ENCODE peak calls at places on chromosomes 16 and 17, in five cellular contexts. G, Z, T, D and L are unnamed samples.

GRCh38 chr16:27759947-27760844 is 210.3 kb downstream of the KATNIP start:
- DNase-seq in G (peak; percentile 47), Z (no peak), T (no peak), D (no peak), L (no peak)

GRCh38 chr17:77822302-77823030 is 136.0 kb upstream of the TNRC6C start:
- DNase-seq in G (no peak), Z (no peak), T (no peak), D (no peak), L (no peak)

GRCh38 chr17:62791235-62792121 is 16.6 kb downstream of the MARCHF10 start:
- DNase-seq in G (no peak), Z (no peak), T (no peak), D (no peak), L (peak; percentile 83)

GRCh38 chr16:73000020-73000906 is 47.7 kb downstream of the ZFHX3 start:
- DNase-seq in G (no peak), Z (no peak), T (no peak), D (peak; percentile 91), L (no peak)

GRCh38 chr16:81996664-81997529 is 14.4 kb downstream of the SDR42E1 start:
- DNase-seq in G (peak; percentile 41), Z (peak; percentile 73), T (no peak), D (peak; percentile 52), L (no peak)

GRCh38 chr17:4715071-4715749 is 4.8 kb downstream of the ARRB2 start:
- DNase-seq in G (no peak), Z (no peak), T (no peak), D (no peak), L (no peak)

GRCh38 chr17:14301761-14302401 is 1.0 kb downstream of the HS3ST3B1 start:
- DNase-seq in G (no peak), Z (no peak), T (peak; percentile 48), D (no peak), L (no peak)

GRCh38 chr17:364766-365165 is 12.2 kb upstream of the RPH3AL start:
- DNase-seq in G (no peak), Z (no peak), T (no peak), D (no peak), L (no peak)

GRCh38 chr16:56606688-56607618 is 1.4 kb upstream of the MT2A start:
- DNase-seq in G (no peak), Z (peak; percentile 40), T (peak; percentile 62), D (peak; percentile 97), L (no peak)

GRCh38 chr17:80795737-80796136 is 195.9 kb upstream of the CHMP6 start:
- DNase-seq in G (no peak), Z (no peak), T (no peak), D (no peak), L (no peak)

GRCh38 chr17:68961204-68961893 is 6.2 kb upstream of the ABCA8 start:
- DNase-seq in G (no peak), Z (no peak), T (no peak), D (no peak), L (no peak)

GRCh38 chr17:82486186-82487084 is 27.9 kb downstream of the NARF start:
- DNase-seq in G (no peak), Z (no peak), T (no peak), D (no peak), L (no peak)

GRCh38 chr17:2683912-2684311 is 27.7 kb downstream of the CLUH start:
- DNase-seq in G (no peak), Z (no peak), T (no peak), D (no peak), L (no peak)

GRCh38 chr17:1087381-1088241 is 90.7 kb downstream of the TIMM22 start:
- DNase-seq in G (peak; percentile 74), Z (peak; percentile 87), T (peak; percentile 91), D (no peak), L (no peak)

GRCh38 chr17:76000755-76001521 is at the start of gene CDK3:
- DNase-seq in G (no peak), Z (no peak), T (no peak), D (no peak), L (no peak)

GRCh38 chr17:60534010-60534555 is 8.0 kb upstream of the APPBP2 start:
- DNase-seq in G (no peak), Z (no peak), T (no peak), D (no peak), L (no peak)

GRCh38 chr17:51372345-51373004 is 112.1 kb downstream of the UTP18 start:
- DNase-seq in G (peak; percentile 88), Z (peak; percentile 79), T (no peak), D (peak; percentile 72), L (no peak)

GRCh38 chr16:72876221-72876620 is 171.7 kb downstream of the ZFHX3 start:
- DNase-seq in G (no peak), Z (no peak), T (peak; percentile 32), D (no peak), L (no peak)

GRCh38 chr17:5532581-5532980 is 46.2 kb downstream of the MIS12 start:
- DNase-seq in G (no peak), Z (no peak), T (no peak), D (no peak), L (no peak)

GRCh38 chr16:75402174-75402820 is 31.0 kb downstream of the CFDP1 start:
- DNase-seq in G (no peak), Z (no peak), T (no peak), D (no peak), L (no peak)
- TF ChIP-seq POLR2AphosphoS5 in G (no peak), Z (no peak), T (peak; percentile 23), D (no peak), L (no peak)

GRCh38 chr16:79651363-79651762 is 50.8 kb upstream of the MAF start:
- DNase-seq in G (no peak), Z (no peak), T (peak; percentile 59), D (no peak), L (no peak)
- TF ChIP-seq POLR2AphosphoS5 in G (no peak), Z (no peak), T (no peak), D (no peak), L (no peak)

DNA sequence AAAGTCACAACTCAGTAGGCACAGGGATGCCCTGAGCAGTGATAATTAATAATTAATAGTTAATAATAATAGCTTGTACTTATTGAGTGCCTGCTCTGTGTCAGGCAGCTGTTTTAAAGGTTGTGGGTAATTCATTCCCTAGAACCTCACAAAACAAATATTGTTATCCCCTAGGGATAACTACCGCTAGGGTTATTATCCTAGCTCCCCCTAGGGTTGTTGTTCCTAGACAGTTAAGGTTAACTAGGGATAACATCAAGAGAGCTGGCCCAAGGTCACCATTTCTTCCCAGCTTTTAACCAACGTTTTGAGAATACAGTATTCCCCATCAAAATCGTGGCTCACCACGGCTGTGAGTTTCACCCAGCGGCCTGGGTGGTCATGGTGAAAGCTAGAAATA is 180.1 kb downstream of the PRKCB start:
- DNase-seq in G (no peak), Z (peak; percentile 15), T (no peak), D (no peak), L (no peak)
- TF ChIP-seq POLR2AphosphoS5 in G (no peak), Z (no peak), T (no peak), D (no peak), L (no peak)

DNA sequence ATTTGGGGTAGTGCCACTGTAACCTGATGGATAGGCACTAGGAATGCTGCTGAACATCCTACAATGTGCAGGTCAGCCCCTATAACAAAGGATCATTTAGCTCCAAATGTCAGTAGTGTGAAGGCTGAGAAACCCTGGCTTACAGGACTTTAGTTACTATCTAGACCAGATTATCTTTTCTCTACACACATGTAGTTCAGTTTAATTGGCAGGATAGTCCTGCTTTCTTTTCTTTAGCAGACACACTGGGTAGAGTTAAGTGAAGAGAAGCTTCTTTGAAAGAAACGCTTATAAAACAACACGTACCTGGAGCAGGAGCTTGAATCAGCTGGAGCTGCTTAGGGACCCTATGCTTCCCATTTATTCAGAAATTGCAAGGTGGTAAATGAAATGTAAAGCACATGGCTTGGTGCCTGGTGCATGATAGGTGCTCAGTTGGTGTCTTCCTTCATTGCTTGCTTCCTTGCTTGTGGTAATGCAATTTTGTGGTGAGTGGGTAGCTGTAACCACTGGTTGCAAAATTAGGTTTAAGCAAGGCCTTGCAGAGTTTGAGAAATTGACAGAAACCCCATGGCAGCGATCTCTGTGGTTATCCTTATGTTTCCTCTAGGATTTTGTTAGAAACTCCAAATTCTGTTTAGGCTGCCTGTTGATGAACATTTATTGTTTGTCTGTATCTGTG is 9.4 kb downstream of the METTL9 start:
- DNase-seq in G (no peak), Z (no peak), T (no peak), D (no peak), L (no peak)
- TF ChIP-seq POLR2AphosphoS5 in G (no peak), Z (no peak), T (no peak), D (no peak), L (no peak)

GRCh38 chr16:4468972-4469371 is 5.5 kb downstream of the NMRAL1 start:
- DNase-seq in G (no peak), Z (no peak), T (no peak), D (no peak), L (no peak)
- TF ChIP-seq POLR2AphosphoS5 in G (peak; percentile 8), Z (no peak), T (no peak), D (no peak), L (no peak)

GRCh38 chr16:68235105-68235881 is 634 bp downstream of the ESRP2 start:
- DNase-seq in G (no peak), Z (peak; percentile 75), T (peak; percentile 69), D (peak; percentile 57), L (no peak)

GRCh38 chr16:68235882-68236803 is at the start of gene ESRP2:
- DNase-seq in G (no peak), Z (peak; percentile 85), T (peak; percentile 94), D (peak; percentile 80), L (no peak)

GRCh38 chr16:68233085-68233834 is 2.7 kb downstream of the ESRP2 start:
- DNase-seq in G (no peak), Z (no peak), T (no peak), D (no peak), L (no peak)

GRCh38 chr16:68233835-68234187 is 2.1 kb downstream of the ESRP2 start:
- DNase-seq in G (no peak), Z (no peak), T (no peak), D (no peak), L (no peak)

DNA sequence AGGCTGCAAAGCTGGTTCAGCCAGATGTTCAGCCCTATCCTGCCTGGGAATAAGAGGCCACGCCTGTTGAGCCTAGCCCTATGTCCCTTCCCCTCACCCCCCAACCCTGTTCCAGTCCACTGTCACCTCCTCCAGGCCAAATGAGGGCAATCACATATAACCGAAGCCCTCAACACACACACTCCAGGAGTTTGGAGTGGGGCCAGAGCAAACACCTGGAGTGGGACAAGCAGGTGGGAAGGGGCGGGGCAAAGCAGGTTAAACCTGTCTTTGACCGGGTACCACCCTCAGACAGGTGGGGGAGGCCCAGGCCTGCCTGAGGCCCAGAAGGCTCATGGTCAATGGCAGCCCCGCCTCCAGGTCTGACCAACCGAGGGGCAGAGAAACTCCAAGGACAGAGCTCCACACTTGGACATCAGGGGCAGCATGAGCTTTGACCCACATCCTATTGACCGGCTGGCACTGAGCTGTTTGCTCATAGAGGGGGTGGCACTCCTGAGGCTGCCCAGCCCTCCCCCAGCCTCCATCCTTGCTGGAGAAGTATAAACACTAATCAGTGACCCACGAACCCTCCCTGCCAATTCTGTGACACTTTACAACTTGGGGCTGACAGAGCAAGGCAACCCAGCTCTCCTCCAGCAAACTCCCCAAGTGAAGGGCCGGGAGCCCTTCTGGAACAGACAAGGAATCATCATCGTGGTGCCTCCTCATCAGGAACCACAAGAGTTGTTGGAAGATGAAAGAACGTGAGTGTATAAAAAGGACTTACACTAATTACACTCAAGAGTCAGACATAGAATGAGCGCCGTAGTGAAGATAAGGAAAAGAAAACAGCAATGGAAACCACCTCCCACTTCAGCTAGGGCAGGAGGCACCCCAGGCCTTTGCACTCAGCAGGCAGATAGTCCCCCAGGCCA is 1.5 kb downstream of the ESRP2 start:
- DNase-seq in G (no peak), Z (peak; percentile 71), T (peak; percentile 99), D (peak; percentile 85), L (no peak)
- TF ChIP-seq POLR2AphosphoS5 in G (no peak), Z (no peak), T (peak; percentile 71), D (peak; percentile 3), L (no peak)